ENCODE peak calls at places on chromosomes 12 and 14, in eight cellular contexts. T is CD8-positive, alpha-beta T cell; A is heart left ventricle; L is astrocyte of the spinal cord; S is thyroid gland; C is IMR-90; Z is fibroblast of mammary gland; J is brain microvascular endothelial cell. U is an unnamed sample.

GRCh38 chr14:72516936-72517408 is 376.9 kb downstream of the DPF3 start:
- DNase-seq in L (peak), A (peak), J (peak), Z (peak), S (peak), C (peak), T (peak), U (peak)

GRCh38 chr12:112997506-112997905 is 19.2 kb downstream of the OAS2 start:
- DNase-seq in Z (no peak), C (no peak), T (no peak), S (no peak), J (no peak), L (no peak), A (no peak), U (no peak)

GRCh38 chr12:122452701-122453285 is 30.3 kb upstream of the CLIP1 start:
- DNase-seq in L (no peak), C (no peak), S (no peak), Z (no peak), T (peak), J (no peak), A (no peak), U (no peak)

GRCh38 chr12:51270847-51271518 is 768 bp upstream of the SMAGP start:
- DNase-seq in Z (peak), C (peak), L (peak), A (no peak), S (no peak), T (no peak), J (peak), U (peak)

GRCh38 chr14:50830044-50830931 is 674 bp downstream of the NIN start:
- DNase-seq in A (peak), J (peak), C (peak), Z (no peak), S (peak), L (peak), T (peak), U (no peak)

GRCh38 chr12:25843976-25844375 is 114.5 kb upstream of the RASSF8 start:
- DNase-seq in S (no peak), A (no peak), J (no peak), T (no peak), Z (no peak), C (no peak), L (no peak), U (no peak)

GRCh38 chr12:66947119-66947518 is 268.2 kb upstream of the GRIP1 start:
- DNase-seq in L (no peak), A (no peak), C (no peak), S (no peak), J (no peak), T (no peak), Z (no peak), U (no peak)

GRCh38 chr14:76541594-76542219 is 165.8 kb downstream of the ESRRB start:
- DNase-seq in Z (no peak), L (no peak), C (no peak), J (no peak), S (peak), A (no peak), T (no peak), U (no peak)

GRCh38 chr14:51507556-51508511 is 143.9 kb upstream of the FRMD6 start:
- DNase-seq in C (peak), A (peak), T (no peak), L (peak), J (peak), S (peak), Z (peak), U (peak)

GRCh38 chr14:51500776-51501175 is 150.9 kb upstream of the FRMD6 start:
- DNase-seq in Z (no peak), J (no peak), C (no peak), L (no peak), A (no peak), T (no peak), S (no peak), U (no peak)

GRCh38 chr12:114311966-114312365 is 94.0 kb downstream of the TBX5 start:
- DNase-seq in A (no peak), L (peak), J (no peak), S (no peak), C (peak), T (no peak), Z (peak), U (peak)

GRCh38 chr12:68978678-68979077 is 45.7 kb upstream of the CPM start:
- DNase-seq in C (no peak), S (no peak), L (no peak), J (no peak), A (no peak), Z (no peak), T (no peak), U (no peak)
- TF ChIP-seq CTCF in C (no peak), S (no peak), L (no peak), J (no peak), A (no peak), Z (no peak), T (no peak), U (no peak)

GRCh38 chr12:54046809-54047159 is 6.9 kb upstream of the HOXC4 start:
- DNase-seq in C (no peak), T (no peak), J (no peak), L (no peak), A (no peak), Z (no peak), S (no peak), U (no peak)
- H3K4me3 ChIP-seq in C (no peak), T (no peak), J (no peak), L (peak), A (no peak), Z (peak), S (no peak), U (no peak)

DNA sequence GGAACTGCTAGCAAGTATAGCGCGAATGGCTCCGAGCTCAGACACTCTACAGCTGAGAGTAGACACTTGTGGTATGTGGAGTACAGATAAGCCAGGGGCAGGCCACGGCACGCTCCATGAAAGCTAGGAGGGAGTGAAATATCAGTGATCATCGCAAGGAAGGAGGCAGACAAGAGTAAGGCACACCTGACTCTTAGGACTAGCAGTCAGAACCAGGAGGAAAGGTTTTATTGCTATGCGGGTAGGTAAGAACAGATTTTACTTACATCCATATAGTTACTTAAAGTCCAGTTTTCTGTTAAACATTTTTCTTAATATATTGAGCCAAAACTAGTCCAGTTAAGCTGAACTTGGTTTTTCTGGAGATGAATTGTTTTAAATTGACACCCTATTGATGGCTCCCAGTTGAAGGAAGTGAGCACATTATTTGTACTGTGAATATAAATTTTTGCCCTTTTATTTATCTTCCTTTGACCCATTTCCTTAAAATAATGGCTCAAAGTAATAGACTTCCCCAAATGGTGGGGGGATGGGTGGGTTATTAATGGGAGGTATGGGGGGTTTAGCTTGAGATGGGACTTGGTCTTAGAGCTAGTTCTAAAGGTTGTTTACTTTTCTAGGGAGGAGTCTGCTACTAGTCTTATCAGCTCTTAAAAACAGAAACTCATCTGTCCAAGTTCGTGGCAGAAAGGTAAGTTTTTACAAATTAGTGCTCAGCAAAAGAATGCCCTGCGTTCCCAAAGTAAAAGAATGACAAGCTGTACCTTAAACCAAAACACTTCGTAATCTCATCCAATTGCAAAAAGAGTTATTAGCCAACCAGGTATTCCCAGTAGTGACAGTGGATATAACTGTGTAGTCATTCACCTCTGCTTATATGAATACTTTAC is 5.8 kb downstream of the HNRNPA1 start:
- DNase-seq in L (no peak), T (no peak), A (no peak), J (no peak), S (no peak), C (no peak), Z (no peak), U (no peak)
- TF ChIP-seq CTCF in L (no peak), T (no peak), A (no peak), J (no peak), S (no peak), C (no peak), Z (no peak), U (no peak)

GRCh38 chr14:21382095-21382494 is 1.7 kb downstream of the SUPT16H start:
- DNase-seq in L (no peak), S (no peak), C (no peak), A (no peak), Z (no peak), J (no peak), T (no peak), U (no peak)
- H3K4me3 ChIP-seq in L (no peak), S (no peak), C (no peak), A (no peak), Z (peak), J (peak), T (no peak), U (no peak)

GRCh38 chr14:30906752-30907658 is 32.6 kb downstream of the COCH start:
- DNase-seq in T (no peak), Z (peak), J (no peak), L (peak), A (no peak), C (peak), S (no peak), U (no peak)
- TF ChIP-seq CTCF in T (no peak), Z (peak), J (peak), L (peak), A (peak), C (peak), S (peak), U (peak)

DNA sequence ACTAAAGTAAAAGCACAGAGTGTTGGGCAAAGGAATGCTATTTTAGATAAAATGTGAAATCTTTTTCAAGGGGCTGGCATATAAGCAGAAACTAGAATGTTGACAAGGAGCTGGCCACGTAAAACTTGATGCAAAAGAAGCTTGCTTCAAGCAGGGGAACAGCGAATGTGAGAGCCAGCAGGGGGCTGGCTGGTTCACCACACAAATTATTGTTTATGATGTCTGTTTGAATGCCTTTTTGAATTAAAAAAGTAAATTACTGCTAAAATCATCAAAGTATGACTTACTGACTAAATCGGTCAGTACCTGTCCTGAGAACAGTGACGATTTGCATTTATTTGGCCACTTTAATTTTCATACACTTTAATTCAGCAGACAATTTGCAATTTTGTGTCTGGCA is 38.9 kb upstream of the TMTC2 start:
- DNase-seq in A (no peak), T (no peak), Z (no peak), L (no peak), J (no peak), C (no peak), S (no peak), U (no peak)
- H3K4me3 ChIP-seq in A (no peak), T (no peak), Z (no peak), L (no peak), J (no peak), C (no peak), S (no peak), U (no peak)

GRCh38 chr12:96710127-96710745 is 196.8 kb upstream of the NEDD1 start:
- DNase-seq in C (no peak), Z (no peak), T (no peak), A (no peak), L (no peak), J (no peak), S (no peak), U (no peak)
- TF ChIP-seq CTCF in C (no peak), Z (no peak), T (no peak), A (no peak), L (no peak), J (peak), S (no peak), U (peak)

GRCh38 chr12:29228474-29229157 is 79.5 kb downstream of the FAR2 start:
- DNase-seq in J (no peak), A (no peak), T (no peak), S (no peak), L (no peak), C (no peak), Z (no peak), U (no peak)
- H3K4me3 ChIP-seq in J (no peak), A (no peak), T (no peak), S (no peak), L (no peak), C (no peak), Z (no peak), U (no peak)

DNA sequence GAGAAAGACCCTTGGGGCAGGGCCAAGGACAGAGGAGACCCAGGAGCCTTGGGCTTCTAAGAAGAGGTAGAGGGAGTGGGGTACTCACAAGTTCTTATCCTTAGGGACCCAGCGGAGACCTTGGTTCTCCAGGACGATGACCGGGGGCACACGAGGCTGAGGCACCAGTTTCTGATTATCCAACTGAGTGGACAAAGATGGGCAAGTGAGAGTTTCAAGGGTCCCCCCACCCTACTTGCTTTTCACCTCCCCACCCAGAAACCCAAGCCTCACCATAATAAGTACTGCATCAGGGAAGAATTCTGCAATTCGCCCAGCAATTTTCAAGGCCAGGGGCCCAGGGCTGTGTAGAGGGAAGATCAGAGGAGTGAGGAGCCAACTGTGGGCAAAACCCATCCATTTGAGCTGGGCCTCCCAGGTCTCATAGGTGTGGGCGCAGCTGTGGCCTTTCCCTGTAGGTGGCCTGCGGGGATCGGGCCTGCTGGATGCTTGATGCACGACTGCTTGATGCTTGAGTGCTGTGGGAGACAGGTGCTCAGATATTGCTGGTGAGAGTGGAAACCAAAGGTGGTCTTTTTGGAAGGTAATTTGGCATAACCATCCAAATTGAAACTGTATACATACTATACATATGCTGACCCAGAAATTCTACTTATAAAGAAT is 2.0 kb downstream of the EMC9 start:
- DNase-seq in J (no peak), C (no peak), S (no peak), L (no peak), A (no peak), Z (no peak), T (no peak), U (no peak)
- TF ChIP-seq CTCF in J (no peak), C (no peak), S (no peak), L (no peak), A (no peak), Z (no peak), T (no peak), U (no peak)